ENCODE peak calls at places on chromosomes 7 and 10, in ten cellular contexts. L, V, B, A, M, D, Z, R, G and O are unnamed samples.

GRCh38 chr10:104347295-104348045 is 6.2 kb upstream of the CFAP58 start:
- DNase-seq in L (no peak), V (no peak), B (no peak), A (no peak), M (no peak), D (no peak), Z (peak; percentile 35), R (no peak), G (no peak), O (no peak)

GRCh38 chr7:27103489-27104226 is 1.2 kb upstream of the HOXA2 start:
- DNase-seq in L (no peak), V (no peak), B (peak; percentile 63), A (no peak), M (no peak), D (no peak), Z (no peak), R (no peak), G (no peak), O (no peak)

GRCh38 chr10:78448994-78449418 is 415.3 kb downstream of the RPS24 start:
- DNase-seq in L (no peak), V (no peak), B (no peak), A (no peak), M (no peak), D (no peak), Z (peak; percentile 26), R (no peak), G (no peak), O (no peak)

GRCh38 chr7:1966631-1967200 is 266.0 kb downstream of the MAD1L1 start:
- DNase-seq in L (no peak), V (no peak), B (no peak), A (no peak), M (no peak), D (no peak), Z (no peak), R (no peak), G (no peak), O (no peak)

GRCh38 chr10:78712147-78712546 is 356.6 kb upstream of the ZMIZ1 start:
- DNase-seq in L (peak; percentile 51), V (no peak), B (no peak), A (no peak), M (no peak), D (no peak), Z (no peak), R (peak; percentile 69), G (no peak), O (no peak)

GRCh38 chr7:12490105-12490688 is 80.3 kb upstream of the SCIN start:
- DNase-seq in L (no peak), V (no peak), B (peak; percentile 14), A (peak; percentile 41), M (no peak), D (peak; percentile 7), Z (peak; percentile 45), R (no peak), G (no peak), O (peak; percentile 40)

GRCh38 chr10:122277737-122278136 is 6.6 kb downstream of the BTBD16 start:
- DNase-seq in L (no peak), V (no peak), B (no peak), A (no peak), M (peak; percentile 49), D (no peak), Z (no peak), R (no peak), G (no peak), O (no peak)

GRCh38 chr7:111756687-111757178 is 194.4 kb upstream of the IMMP2L start:
- DNase-seq in L (peak; percentile 73), V (peak; percentile 78), B (peak; percentile 23), A (peak; percentile 92), M (no peak), D (no peak), Z (no peak), R (peak; percentile 35), G (no peak), O (peak; percentile 62)

GRCh38 chr10:43304687-43305333 is 37.9 kb upstream of the RASGEF1A start:
- DNase-seq in L (peak; percentile 79), V (peak; percentile 63), B (peak; percentile 11), A (peak; percentile 38), M (no peak), D (peak; percentile 19), Z (no peak), R (peak; percentile 76), G (no peak), O (peak; percentile 40)

GRCh38 chr7:105353752-105354328 is 34.9 kb downstream of the SRPK2 start:
- DNase-seq in L (peak; percentile 60), V (peak; percentile 81), B (no peak), A (peak; percentile 71), M (no peak), D (no peak), Z (peak; percentile 11), R (peak; percentile 66), G (no peak), O (peak; percentile 63)

GRCh38 chr7:27606270-27607209 is 56.1 kb downstream of the HIBADH start:
- DNase-seq in L (no peak), V (no peak), B (peak; percentile 36), A (peak; percentile 51), M (no peak), D (peak; percentile 87), Z (no peak), R (no peak), G (peak; percentile 64), O (peak; percentile 89)

GRCh38 chr7:2445898-2446555 is 30.2 kb downstream of the GRIFIN start:
- DNase-seq in L (no peak), V (no peak), B (no peak), A (no peak), M (no peak), D (no peak), Z (no peak), R (no peak), G (no peak), O (no peak)

GRCh38 chr10:117752103-117752502 is 209.6 kb downstream of the EMX2 start:
- DNase-seq in L (no peak), V (no peak), B (no peak), A (no peak), M (no peak), D (no peak), Z (no peak), R (no peak), G (no peak), O (no peak)
- TF ChIP-seq CTCF in L (no peak), V (no peak), B (peak; percentile 21), A (no peak), M (no peak), D (no peak), Z (no peak), R (no peak), G (no peak), O (no peak)

GRCh38 chr10:21677551-21677950 is 143.5 kb downstream of the MLLT10 start:
- DNase-seq in L (no peak), V (no peak), B (no peak), A (no peak), M (no peak), D (no peak), Z (no peak), R (no peak), G (no peak), O (no peak)

GRCh38 chr10:21673668-21674067 is 139.6 kb downstream of the MLLT10 start:
- DNase-seq in L (no peak), V (no peak), B (no peak), A (no peak), M (no peak), D (no peak), Z (no peak), R (no peak), G (no peak), O (no peak)

GRCh38 chr10:21681156-21681555 is 147.1 kb downstream of the MLLT10 start:
- DNase-seq in L (no peak), V (no peak), B (peak; percentile 38), A (no peak), M (no peak), D (no peak), Z (no peak), R (no peak), G (no peak), O (no peak)

GRCh38 chr10:21670391-21670790 is 136.4 kb downstream of the MLLT10 start:
- DNase-seq in L (no peak), V (no peak), B (no peak), A (no peak), M (no peak), D (no peak), Z (peak; percentile 6), R (no peak), G (no peak), O (no peak)

DNA sequence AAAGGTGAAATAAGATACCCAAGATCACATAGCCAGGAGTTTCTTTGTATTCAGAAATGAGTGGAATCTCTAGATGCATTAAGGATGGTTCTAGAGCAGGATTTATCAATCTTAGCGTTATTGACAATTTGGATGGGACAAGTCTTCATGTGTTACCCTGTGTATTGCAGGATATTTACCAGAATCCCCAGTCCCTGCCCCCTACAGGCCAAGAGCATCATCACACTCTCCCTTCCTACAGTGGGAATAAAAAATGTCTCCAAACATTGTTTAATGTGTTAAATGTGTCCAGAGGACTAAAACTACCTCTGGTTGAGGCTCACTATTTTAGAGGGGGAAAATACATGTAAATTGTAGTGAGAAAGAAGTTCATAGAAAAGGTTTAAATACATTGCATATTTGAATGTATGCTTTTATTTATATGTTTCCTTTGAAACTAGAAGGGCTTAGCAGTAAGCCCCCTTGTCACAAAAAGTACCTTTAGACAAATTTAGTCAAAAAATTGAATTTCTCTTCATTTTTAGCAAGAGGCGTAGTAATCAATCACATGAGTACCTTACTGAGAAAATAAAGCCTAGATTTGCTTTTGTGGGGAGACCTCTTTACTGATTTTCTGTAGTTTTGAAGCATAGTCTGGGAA is 141.2 kb downstream of the MLLT10 start:
- DNase-seq in L (no peak), V (peak; percentile 2), B (peak; percentile 13), A (peak; percentile 55), M (no peak), D (peak; percentile 32), Z (peak; percentile 40), R (no peak), G (no peak), O (peak; percentile 36)
- TF ChIP-seq CTCF in L (peak; percentile 76), V (peak; percentile 25), B (peak; percentile 80), A (peak; percentile 91), M (no peak), D (peak; percentile 86), Z (peak; percentile 91), R (peak; percentile 54), G (peak; percentile 80), O (peak; percentile 86)

DNA sequence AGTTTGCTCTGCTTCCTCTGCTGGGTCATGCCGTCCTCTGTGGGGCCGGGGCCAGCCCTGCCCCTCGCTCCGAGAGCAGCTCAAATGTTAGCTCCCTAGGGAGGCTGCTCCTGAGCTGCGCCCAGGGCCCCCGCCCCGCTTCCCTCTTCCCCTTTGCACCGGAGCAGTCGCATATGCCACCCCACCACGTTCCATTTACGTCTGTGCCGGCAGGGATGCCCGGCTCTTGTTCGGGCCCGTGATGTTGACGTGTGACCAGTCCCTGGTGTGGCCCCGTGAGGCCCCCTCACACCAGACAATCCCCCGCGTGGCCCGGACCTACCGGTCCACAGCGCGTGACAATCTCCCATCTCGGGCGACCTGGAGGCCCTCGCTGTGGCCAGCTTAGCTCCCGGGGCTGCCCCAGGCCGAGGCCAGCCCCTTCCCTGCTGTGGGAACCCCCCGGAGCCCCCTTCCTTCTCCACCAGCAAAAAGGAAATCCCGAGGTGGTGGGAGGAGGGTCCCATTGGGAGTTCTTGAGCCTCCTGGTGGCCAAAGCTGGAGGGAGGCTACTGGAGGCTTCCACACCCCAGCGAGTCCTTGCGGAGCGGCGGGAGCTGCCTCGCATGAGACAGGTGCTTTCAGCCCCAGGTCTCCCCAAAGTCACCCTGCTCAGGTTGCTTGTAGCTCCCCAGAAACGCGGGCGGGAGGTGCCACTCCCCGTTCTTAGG is 15.2 kb downstream of the FAM20C start:
- DNase-seq in L (no peak), V (no peak), B (no peak), A (no peak), M (no peak), D (no peak), Z (no peak), R (no peak), G (no peak), O (no peak)
- TF ChIP-seq CTCF in L (no peak), V (no peak), B (no peak), A (peak; percentile 24), M (no peak), D (peak; percentile 42), Z (no peak), R (no peak), G (peak; percentile 14), O (peak; percentile 17)

GRCh38 chr7:98922392-98923107 is 44.2 kb downstream of the TRRAP start:
- DNase-seq in L (no peak), V (no peak), B (no peak), A (peak; percentile 75), M (no peak), D (no peak), Z (no peak), R (no peak), G (no peak), O (peak; percentile 76)
- TF ChIP-seq CTCF in L (no peak), V (no peak), B (no peak), A (peak; percentile 11), M (no peak), D (peak; percentile 10), Z (no peak), R (no peak), G (no peak), O (no peak)